ENCODE peak calls at places on chromosomes 5 and 9, in eight cellular contexts. V is A549; F is pancreas; C is stimulated activated naive B cell treated with anti-CD40 and anti-IgM and Interleukin-4, amounts not matched to agents 10 μg/mL and 1 μg/mL and 100 μg/mL, for 72 hours; S is globus pallidus; H is Right ventricle myocardium superior; O is T1000; M is NCI-H2171 treated with DMSO at 0.1 percent for 48 hours. U is an unnamed sample.

GRCh38 chr5:151448038-151448985 is 909 bp downstream of the SLC36A1 start:
- DNase-seq in V (no peak), F (no peak), C (no peak), S (peak; percentile 29), H (no peak), O (no peak), M (peak; percentile 14), U (no peak)

GRCh38 chr9:77588319-77588937 is 59.7 kb downstream of the GNA14 start:
- DNase-seq in V (peak; percentile 42), F (no peak), C (no peak), S (no peak), H (no peak), O (no peak), M (no peak), U (no peak)

GRCh38 chr5:114504560-114504959 is 142.7 kb downstream of the KCNN2 start:
- DNase-seq in V (no peak), F (no peak), C (no peak), S (no peak), H (no peak), O (no peak), M (no peak), U (no peak)

GRCh38 chr5:9562101-9562500 is 16.2 kb upstream of the SEMA5A start:
- DNase-seq in V (peak; percentile 4), F (no peak), C (no peak), S (no peak), H (no peak), O (peak; percentile 37), M (no peak), U (no peak)

GRCh38 chr9:72412483-72413040 is 47.6 kb upstream of the ZFAND5 start:
- DNase-seq in V (no peak), F (no peak), C (no peak), S (no peak), H (no peak), O (no peak), M (no peak), U (no peak)

GRCh38 chr5:108727154-108727638 is 20.5 kb upstream of the FER start:
- DNase-seq in V (no peak), F (no peak), C (no peak), S (no peak), H (peak; percentile 53), O (no peak), M (peak; percentile 37), U (no peak)

GRCh38 chr5:14039063-14039462 is 94.6 kb upstream of the DNAH5 start:
- DNase-seq in V (no peak), F (no peak), C (no peak), S (no peak), H (no peak), O (no peak), M (no peak), U (no peak)

GRCh38 chr9:129412814-129413536 is 207.9 kb downstream of the C9orf50 start:
- DNase-seq in V (peak; percentile 38), F (peak; percentile 67), C (peak; percentile 9), S (peak; percentile 67), H (peak; percentile 83), O (peak; percentile 54), M (peak; percentile 86), U (no peak)

GRCh38 chr9:92639124-92639523 is 30.8 kb downstream of the IPPK start:
- DNase-seq in V (no peak), F (no peak), C (no peak), S (no peak), H (no peak), O (no peak), M (no peak), U (no peak)

GRCh38 chr5:10227396-10227795 is 22.3 kb downstream of the ATPSCKMT start:
- DNase-seq in V (no peak), F (no peak), C (no peak), S (no peak), H (no peak), O (no peak), M (no peak), U (no peak)

GRCh38 chr5:172144291-172144815 is 43.7 kb downstream of the STK10 start:
- DNase-seq in V (no peak), F (no peak), C (peak; percentile 15), S (peak; percentile 82), H (peak; percentile 69), O (no peak), M (peak; percentile 63), U (no peak)

GRCh38 chr5:56814361-56814962 is 887 bp upstream of the MAP3K1 start:
- DNase-seq in V (peak; percentile 22), F (peak; percentile 40), C (no peak), S (no peak), H (peak; percentile 59), O (no peak), M (no peak), U (no peak)

GRCh38 chr5:138975098-138975847 is 100.1 kb upstream of the LRRTM2 start:
- DNase-seq in V (no peak), F (no peak), C (no peak), S (peak; percentile 70), H (peak; percentile 55), O (no peak), M (no peak), U (no peak)

GRCh38 chr9:108119530-108120113 is 630.1 kb upstream of the KLF4 start:
- DNase-seq in V (no peak), F (peak; percentile 80), C (no peak), S (no peak), H (peak; percentile 60), O (no peak), M (no peak), U (no peak)